ENCODE peak calls at places on chromosomes 5 and 9, in seven cellular contexts. Y is HepG2, Z is stomach, V is upper lobe of left lung, T is HCT116, A is GM23338, F is GM12878. W is an unnamed sample.

GRCh38 chr9:131849391-131849790 is 109.5 kb upstream of the RAPGEF1 start:
- DNase-seq in Y (no peak), Z (no peak), V (no peak), T (no peak), A (no peak), F (no peak), W (no peak)

GRCh38 chr5:154418344-154418820 is 27.4 kb upstream of the SAP30L start:
- DNase-seq in Y (no peak), Z (no peak), V (no peak), T (no peak), A (peak), F (no peak), W (no peak)

GRCh38 chr9:110276827-110277226 is 20.5 kb upstream of the TXN start:
- DNase-seq in Y (no peak), Z (no peak), V (no peak), T (no peak), A (no peak), F (no peak), W (no peak)

GRCh38 chr5:179796877-179797608 is 3.3 kb downstream of the LTC4S start:
- DNase-seq in Y (no peak), Z (no peak), V (peak), T (no peak), A (no peak), F (no peak), W (no peak)

GRCh38 chr9:114169029-114169939 is 13.9 kb downstream of the COL27A1 start:
- DNase-seq in Y (no peak), Z (no peak), V (peak), T (no peak), A (no peak), F (no peak), W (no peak)

GRCh38 chr5:41115281-41115680 is 44.1 kb upstream of the MROH2B start:
- DNase-seq in Y (no peak), Z (no peak), V (no peak), T (no peak), A (peak), F (no peak), W (no peak)

GRCh38 chr5:179486596-179487051 is 63.7 kb upstream of the RUFY1 start:
- DNase-seq in Y (no peak), Z (no peak), V (peak), T (no peak), A (no peak), F (no peak), W (no peak)

GRCh38 chr5:152514827-152515397 is 109.8 kb upstream of the NMUR2 start:
- DNase-seq in Y (peak), Z (no peak), V (no peak), T (peak), A (peak), F (no peak), W (no peak)

GRCh38 chr5:144004146-144004545 is 166.3 kb downstream of the YIPF5 start:
- DNase-seq in Y (no peak), Z (no peak), V (no peak), T (no peak), A (no peak), F (no peak), W (no peak)

GRCh38 chr5:136677219-136677618 is 311.9 kb upstream of the TRPC7 start:
- DNase-seq in Y (no peak), Z (no peak), V (no peak), T (no peak), A (no peak), F (no peak), W (no peak)

GRCh38 chr9:112087506-112087905 is 87.6 kb downstream of the SUSD1 start:
- DNase-seq in Y (no peak), Z (no peak), V (no peak), T (no peak), A (no peak), F (no peak), W (no peak)

GRCh38 chr9:38689678-38690077 is 30.3 kb downstream of the FAM240B start:
- DNase-seq in Y (no peak), Z (no peak), V (no peak), T (no peak), A (peak), F (no peak), W (no peak)

GRCh38 chr5:89613222-89613956 is 730.4 kb upstream of the MEF2C start:
- DNase-seq in Y (no peak), Z (no peak), V (no peak), T (no peak), A (no peak), F (peak), W (no peak)

GRCh38 chr5:126445502-126446174 is 22.4 kb downstream of the GRAMD2B start:
- DNase-seq in Y (no peak), Z (no peak), V (no peak), T (peak), A (no peak), F (no peak), W (no peak)

GRCh38 chr5:137034764-137035479 is 464.2 kb downstream of the SPOCK1 start:
- DNase-seq in Y (no peak), Z (no peak), V (peak), T (no peak), A (no peak), F (no peak), W (no peak)

GRCh38 chr5:125093776-125094175 is 347.3 kb upstream of the ZNF608 start:
- DNase-seq in Y (no peak), Z (no peak), V (no peak), T (peak), A (no peak), F (no peak), W (no peak)

GRCh38 chr5:148005788-148006520 is 57.8 kb upstream of the SPINK5 start:
- DNase-seq in Y (peak), Z (no peak), V (no peak), T (peak), A (peak), F (no peak), W (no peak)

GRCh38 chr9:124212381-124213050 is 45.2 kb upstream of the NEK6 start:
- DNase-seq in Y (no peak), Z (peak), V (no peak), T (no peak), A (no peak), F (no peak), W (no peak)

GRCh38 chr9:25461416-25461815 is 216.8 kb downstream of the TUSC1 start:
- DNase-seq in Y (no peak), Z (no peak), V (no peak), T (no peak), A (no peak), F (no peak), W (no peak)

GRCh38 chr9:105007143-105007542 is 79.2 kb upstream of the ABCA1 start:
- DNase-seq in Y (no peak), Z (no peak), V (no peak), T (no peak), A (no peak), F (no peak), W (peak)

GRCh38 chr9:124353811-124354274 is 61.4 kb downstream of the PSMB7 start:
- DNase-seq in Y (no peak), Z (no peak), V (no peak), T (no peak), A (no peak), F (no peak), W (no peak)

GRCh38 chr5:74414228-74414627 is 226.3 kb downstream of the ENC1 start:
- DNase-seq in Y (no peak), Z (no peak), V (no peak), T (no peak), A (no peak), F (no peak), W (no peak)

GRCh38 chr5:24364711-24365110 is 280.1 kb downstream of the CDH10 start:
- DNase-seq in Y (no peak), Z (no peak), V (no peak), T (no peak), A (no peak), F (no peak), W (no peak)

GRCh38 chr9:124267271-124267807 is 9.6 kb downstream of the NEK6 start:
- DNase-seq in Y (no peak), Z (peak), V (peak), T (no peak), A (no peak), F (no peak), W (peak)

GRCh38 chr9:127132921-127133647 is 10.6 kb upstream of the ANGPTL2 start:
- DNase-seq in Y (no peak), Z (peak), V (peak), T (no peak), A (peak), F (no peak), W (no peak)

GRCh38 chr9:127135056-127135745 is 12.8 kb upstream of the ANGPTL2 start:
- DNase-seq in Y (no peak), Z (peak), V (no peak), T (no peak), A (no peak), F (no peak), W (no peak)

GRCh38 chr9:127131871-127132270 is 9.4 kb upstream of the ANGPTL2 start:
- DNase-seq in Y (no peak), Z (peak), V (no peak), T (peak), A (peak), F (no peak), W (no peak)

GRCh38 chr9:127132375-127132774 is 9.9 kb upstream of the ANGPTL2 start:
- DNase-seq in Y (no peak), Z (peak), V (no peak), T (no peak), A (no peak), F (no peak), W (no peak)

DNA sequence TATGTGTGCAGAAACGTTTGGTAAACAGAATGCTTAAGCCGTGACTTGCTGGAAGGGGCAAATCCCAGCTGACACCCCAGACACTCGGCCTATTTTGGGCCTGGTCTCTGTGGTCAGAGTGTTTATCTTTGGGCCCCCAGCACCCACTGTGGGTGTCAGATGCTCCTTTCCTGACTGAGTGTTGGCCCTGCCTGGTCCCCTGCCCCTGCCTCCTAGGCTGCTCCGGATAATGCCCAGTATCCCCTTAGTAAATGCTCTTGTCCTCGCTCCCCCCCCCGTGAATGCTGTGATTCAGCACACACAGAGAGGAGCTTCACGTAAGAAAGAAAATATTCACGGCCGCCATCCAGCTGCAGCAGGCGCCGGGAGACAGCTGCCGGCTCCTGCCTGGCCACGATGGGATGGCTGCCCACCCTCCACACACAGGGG is 11.3 kb upstream of the ANGPTL2 start:
- DNase-seq in Y (no peak), Z (peak), V (peak), T (no peak), A (peak), F (no peak), W (no peak)
- TF ChIP-seq POLR2AphosphoS5 in Y (no peak), Z (no peak), V (no peak), T (no peak), A (no peak), F (no peak), W (no peak)

GRCh38 chr5:170861855-170862766 is at the start of gene RANBP17:
- DNase-seq in Y (no peak), Z (peak), V (peak), T (peak), A (peak), F (no peak), W (peak)

GRCh38 chr5:170860415-170860814 is 1.4 kb upstream of the RANBP17 start:
- DNase-seq in Y (no peak), Z (no peak), V (no peak), T (no peak), A (no peak), F (no peak), W (no peak)

GRCh38 chr5:170863646-170864045 is 1.8 kb downstream of the RANBP17 start:
- DNase-seq in Y (no peak), Z (no peak), V (no peak), T (no peak), A (no peak), F (no peak), W (no peak)

GRCh38 chr5:170860818-170861217 is 1.0 kb upstream of the RANBP17 start:
- DNase-seq in Y (no peak), Z (no peak), V (no peak), T (no peak), A (peak), F (no peak), W (no peak)

DNA sequence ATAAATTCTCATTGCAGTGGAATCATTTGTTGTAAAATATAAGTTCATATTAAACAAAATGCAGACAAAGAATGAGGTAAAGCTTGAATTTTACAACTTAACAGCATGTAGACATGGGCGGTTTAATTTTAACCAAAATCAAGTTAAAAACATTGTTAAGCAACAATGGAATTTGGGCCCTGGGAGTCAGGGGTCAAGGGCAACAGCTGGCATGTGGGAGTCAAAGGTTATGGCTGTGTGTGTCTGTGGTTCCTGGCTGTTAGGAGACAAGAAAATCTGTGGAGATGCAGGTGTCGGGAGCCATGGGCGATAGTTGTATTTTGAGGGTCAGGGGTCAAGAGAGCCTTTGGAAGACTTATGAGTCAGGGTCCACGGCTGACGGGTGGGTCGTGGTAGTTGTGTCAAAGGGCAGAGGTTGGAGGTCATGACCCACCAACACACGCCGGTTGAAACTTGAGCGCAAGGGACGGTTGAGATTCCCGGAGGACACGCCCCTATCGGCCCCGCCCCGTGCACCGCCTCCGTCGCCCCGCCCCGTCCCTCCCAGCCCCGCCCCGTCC is 443 bp upstream of the RANBP17 start:
- DNase-seq in Y (no peak), Z (no peak), V (no peak), T (no peak), A (no peak), F (no peak), W (no peak)
- H3K4me3 ChIP-seq in Y (no peak), Z (peak), V (peak), T (peak), A (no peak), F (no peak), W (no peak)

DNA sequence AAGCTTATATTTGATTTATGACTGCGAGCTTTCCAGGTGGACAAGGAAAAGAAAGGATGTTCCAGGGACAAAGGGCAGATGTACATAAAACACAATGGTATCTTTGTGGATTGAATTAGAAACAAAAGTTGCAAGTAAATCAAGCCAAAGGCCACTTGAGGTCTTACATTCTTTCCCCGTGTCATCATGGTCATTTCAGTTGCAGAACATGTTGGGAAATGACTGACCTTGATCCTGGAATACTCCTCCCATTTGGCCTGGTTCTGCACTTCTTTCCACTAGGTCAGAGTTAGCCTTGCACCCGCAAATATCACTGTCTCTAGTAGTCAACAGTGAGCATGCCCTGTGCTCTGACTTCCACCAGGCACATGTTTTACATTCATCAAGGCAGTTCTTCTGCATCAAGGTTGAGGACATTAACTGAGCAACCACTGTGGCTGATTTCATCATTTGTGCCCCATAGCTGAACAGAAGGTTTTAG is 1161.6 kb upstream of the DMAC1 start:
- DNase-seq in Y (peak), Z (no peak), V (no peak), T (no peak), A (no peak), F (no peak), W (no peak)
- TF ChIP-seq POLR2AphosphoS5 in Y (no peak), Z (no peak), V (peak), T (no peak), A (no peak), F (no peak), W (no peak)

GRCh38 chr9:34458967-34459355 is 356 bp downstream of the DNAI1 start:
- DNase-seq in Y (no peak), Z (no peak), V (no peak), T (no peak), A (peak), F (no peak), W (no peak)
- H3K4me3 ChIP-seq in Y (peak), Z (peak), V (peak), T (peak), A (peak), F (peak), W (peak)

GRCh38 chr9:27726244-27727141 is 153.2 kb upstream of the C9orf72 start:
- DNase-seq in Y (peak), Z (peak), V (no peak), T (peak), A (peak), F (peak), W (peak)
- TF ChIP-seq POLR2AphosphoS5 in Y (no peak), Z (no peak), V (no peak), T (no peak), A (no peak), F (no peak), W (no peak)

GRCh38 chr9:715743-716400 is 125.6 kb upstream of the DMRT1 start:
- DNase-seq in Y (peak), Z (no peak), V (no peak), T (no peak), A (no peak), F (no peak), W (no peak)
- H3K4me3 ChIP-seq in Y (peak), Z (no peak), V (no peak), T (no peak), A (no peak), F (no peak), W (no peak)

DNA sequence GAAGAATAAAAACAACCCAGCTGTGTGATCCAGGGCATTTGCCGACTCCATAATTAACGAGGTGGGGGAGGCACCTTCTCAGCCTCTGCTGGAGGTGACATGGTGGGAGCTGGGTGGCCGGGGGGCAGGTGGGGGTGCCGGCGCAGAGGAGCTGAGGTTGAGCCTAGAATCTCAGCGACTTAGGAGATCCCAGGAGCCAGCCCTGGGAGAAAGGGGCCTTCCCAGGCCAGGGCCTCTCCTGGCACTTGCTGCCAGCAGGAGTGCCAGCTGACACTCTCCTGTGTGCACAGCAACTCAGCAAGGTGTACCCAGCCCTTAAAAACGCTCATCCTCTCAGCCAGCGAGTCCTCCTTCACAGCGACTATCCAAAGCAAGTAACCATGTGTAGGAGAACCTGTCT is 62.8 kb upstream of the FCN1 start:
- DNase-seq in Y (no peak), Z (no peak), V (no peak), T (no peak), A (no peak), F (no peak), W (no peak)
- TF ChIP-seq POLR2AphosphoS5 in Y (no peak), Z (no peak), V (no peak), T (no peak), A (no peak), F (no peak), W (no peak)

DNA sequence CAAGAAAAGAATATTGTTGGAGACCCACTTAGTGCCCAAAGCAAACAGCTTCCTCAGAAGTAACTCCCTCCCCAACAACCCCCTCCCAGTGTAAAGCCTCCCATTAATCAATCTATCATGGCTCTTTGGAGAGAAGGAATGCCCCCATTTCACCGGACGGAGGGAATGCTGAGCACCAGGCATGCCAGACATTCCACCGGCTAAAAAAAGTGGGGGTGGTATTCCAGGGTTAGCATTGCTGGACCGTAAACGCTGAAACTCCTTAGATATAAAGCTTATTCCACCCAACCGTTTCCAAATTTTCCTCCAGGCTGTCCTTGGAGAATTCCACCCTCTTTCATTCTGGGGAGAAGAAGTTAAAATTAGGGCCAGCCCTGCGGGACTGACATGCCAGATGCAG is 363 bp upstream of the MAMDC2 start:
- DNase-seq in Y (no peak), Z (no peak), V (no peak), T (no peak), A (peak), F (no peak), W (no peak)
- H3K4me3 ChIP-seq in Y (no peak), Z (peak), V (peak), T (peak), A (peak), F (no peak), W (no peak)

GRCh38 chr5:149387081-149387611 is 8.1 kb upstream of the IL17B start:
- DNase-seq in Y (no peak), Z (no peak), V (no peak), T (no peak), A (no peak), F (no peak), W (no peak)

GRCh38 chr5:149387982-149388381 is 8.9 kb upstream of the IL17B start:
- DNase-seq in Y (no peak), Z (no peak), V (no peak), T (no peak), A (no peak), F (no peak), W (no peak)

GRCh38 chr5:149389552-149390495 is 10.7 kb upstream of the IL17B start:
- DNase-seq in Y (no peak), Z (no peak), V (no peak), T (no peak), A (no peak), F (no peak), W (no peak)

GRCh38 chr5:149386166-149386565 is 7.1 kb upstream of the IL17B start:
- DNase-seq in Y (no peak), Z (no peak), V (no peak), T (no peak), A (no peak), F (no peak), W (no peak)

GRCh38 chr5:149388498-149389190 is 9.6 kb upstream of the IL17B start:
- DNase-seq in Y (no peak), Z (no peak), V (no peak), T (no peak), A (no peak), F (no peak), W (no peak)
- TF ChIP-seq POLR2AphosphoS5 in Y (no peak), Z (no peak), V (no peak), T (no peak), A (no peak), F (no peak), W (no peak)

W was measured in HL-60.